ENCODE peak calls at places on chromosomes 5 and 9, in four cellular contexts. H is GM12878, E is H1, R is K562. Y is an unnamed sample.

GRCh38 chr9:136514022-136514714 is 31.3 kb upstream of the SEC16A start:
- DNase-seq in E (no peak), H (no peak), R (no peak), Y (no peak)

GRCh38 chr5:96370981-96371380 is 62.1 kb downstream of the PCSK1 start:
- DNase-seq in R (no peak), E (no peak), H (no peak), Y (no peak)

GRCh38 chr9:70080481-70081119 is 37.0 kb downstream of the MAMDC2 start:
- DNase-seq in H (no peak), E (no peak), R (no peak), Y (no peak)

GRCh38 chr9:136339958-136340310 is 12.6 kb downstream of the GPSM1 start:
- DNase-seq in E (no peak), H (no peak), R (no peak), Y (no peak)

GRCh38 chr9:107218834-107219485 is 64.1 kb upstream of the RAD23B start:
- DNase-seq in H (peak), R (no peak), E (no peak), Y (no peak)

GRCh38 chr5:67028981-67029380 is 167.6 kb downstream of the CD180 start:
- DNase-seq in R (no peak), E (no peak), H (no peak), Y (no peak)

GRCh38 chr9:78958887-78959286 is 612.9 kb upstream of the TLE4 start:
- DNase-seq in H (no peak), R (no peak), E (no peak), Y (peak)

GRCh38 chr5:57889558-57889957 is 406.9 kb upstream of the ACTBL2 start:
- DNase-seq in E (no peak), R (no peak), H (no peak), Y (peak)

GRCh38 chr5:102910240-102911226 is 155.4 kb downstream of the PAM start:
- DNase-seq in R (no peak), E (no peak), H (no peak), Y (peak)

GRCh38 chr9:21995652-21996275 is 1.2 kb downstream of the CDKN2B-AS1 start:
- DNase-seq in E (peak), H (no peak), R (no peak), Y (no peak)

GRCh38 chr9:127853312-127854168 is 918 bp downstream of the ENG start:
- DNase-seq in H (no peak), E (no peak), R (no peak), Y (no peak)

GRCh38 chr5:77177576-77177975 is 32.9 kb upstream of the PDE8B start:
- DNase-seq in R (no peak), H (no peak), E (no peak), Y (no peak)

GRCh38 chr9:93946338-93946712 is 8.8 kb downstream of the BARX1 start:
- DNase-seq in H (no peak), R (no peak), E (no peak), Y (no peak)

GRCh38 chr5:53381-54174 is 38.4 kb upstream of the PLEKHG4B start:
- DNase-seq in R (peak), H (no peak), E (peak), Y (no peak)

DNA sequence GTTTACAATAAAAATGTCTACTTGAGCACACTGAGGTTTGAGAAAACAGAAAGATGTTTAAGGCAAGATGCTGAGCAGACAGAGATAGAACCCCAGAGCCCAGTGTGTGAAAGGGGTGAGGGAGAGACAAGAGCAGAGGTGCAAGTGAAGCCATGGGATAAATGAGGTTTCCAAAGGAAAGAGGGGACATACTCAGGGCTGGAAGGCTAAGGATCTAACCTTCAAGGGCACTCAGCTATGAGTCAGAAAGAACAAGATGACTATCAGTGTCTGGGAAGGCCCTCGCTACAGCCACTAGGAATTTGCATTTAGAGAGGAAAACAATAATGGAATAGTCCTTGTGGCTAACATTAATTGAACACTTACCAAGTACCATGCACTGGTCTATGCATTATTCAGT is 113.7 kb downstream of the HTR4 start:
- DNase-seq in R (no peak), H (no peak), E (no peak), Y (no peak)
- TF ChIP-seq EGR1 in R (no peak), H (no peak), E (no peak), Y (no peak)

GRCh38 chr9:104278929-104279500 is 184.9 kb downstream of the SMC2 start:
- DNase-seq in R (no peak), H (no peak), E (no peak), Y (no peak)

GRCh38 chr9:104280711-104281110 is 186.6 kb downstream of the SMC2 start:
- DNase-seq in H (no peak), E (no peak), R (no peak), Y (no peak)

GRCh38 chr9:104280216-104280585 is 186.1 kb downstream of the SMC2 start:
- DNase-seq in R (no peak), E (no peak), H (no peak), Y (no peak)

GRCh38 chr9:104276709-104277245 is 182.7 kb downstream of the SMC2 start:
- DNase-seq in R (no peak), E (no peak), H (no peak), Y (no peak)

GRCh38 chr9:104279535-104280215 is 185.6 kb downstream of the SMC2 start:
- DNase-seq in R (no peak), H (no peak), E (no peak), Y (no peak)
- TF ChIP-seq EGR1 in R (no peak), H (no peak), E (no peak), Y (no peak)

DNA sequence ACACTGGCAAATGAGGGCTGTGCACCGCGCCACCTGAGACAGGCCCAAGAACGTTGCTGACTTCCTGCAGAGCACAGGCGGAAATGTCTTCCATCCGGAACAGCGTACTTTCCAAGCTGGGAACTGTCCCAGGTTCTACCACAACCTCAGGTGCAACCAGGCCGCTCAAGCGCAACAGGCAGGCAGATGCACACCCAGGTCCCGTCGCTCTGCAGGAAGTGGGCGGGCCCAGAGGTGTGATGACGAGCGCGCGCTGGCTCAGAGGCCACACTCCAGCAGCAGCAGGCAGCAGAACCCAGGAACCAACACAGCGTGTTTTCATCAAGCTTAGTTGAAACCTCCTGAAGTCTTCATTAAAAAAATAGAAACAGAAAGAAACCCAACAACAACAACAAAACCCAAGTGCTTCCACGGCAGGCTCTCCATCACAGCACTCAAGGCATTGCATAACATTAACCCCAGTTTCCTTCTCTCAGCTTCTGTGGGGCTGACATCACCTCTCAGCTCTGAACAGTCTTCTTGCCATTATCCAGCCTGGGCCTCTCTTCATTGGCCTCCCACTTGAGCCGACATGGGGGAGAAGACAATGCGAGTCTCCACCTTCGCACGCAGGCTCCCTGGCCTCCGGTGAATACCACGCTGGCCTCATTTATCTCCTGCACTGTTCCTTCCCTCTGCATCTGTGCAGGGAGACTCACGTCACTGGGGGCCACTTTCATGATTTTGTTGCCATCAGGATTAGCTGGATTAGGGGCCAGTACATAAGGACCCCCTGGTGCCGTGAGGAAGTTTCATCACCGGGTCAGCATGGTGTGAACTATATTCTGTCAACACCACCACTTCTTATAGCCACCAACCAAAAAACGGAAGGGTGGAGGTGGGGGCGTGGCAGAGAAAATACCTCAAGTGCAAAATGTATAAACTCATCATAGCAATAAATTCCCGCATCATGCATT is 22.1 kb downstream of the PTCH1 start:
- DNase-seq in H (peak), E (no peak), R (no peak), Y (no peak)
- TF ChIP-seq EGR1 in H (no peak), E (no peak), R (no peak), Y (no peak)

GRCh38 chr5:179834120-179834519 is 13.4 kb downstream of the SQSTM1 start:
- DNase-seq in H (no peak), E (no peak), R (no peak), Y (no peak)
- TF ChIP-seq EGR1 in H (no peak), E (no peak), R (no peak), Y (no peak)

DNA sequence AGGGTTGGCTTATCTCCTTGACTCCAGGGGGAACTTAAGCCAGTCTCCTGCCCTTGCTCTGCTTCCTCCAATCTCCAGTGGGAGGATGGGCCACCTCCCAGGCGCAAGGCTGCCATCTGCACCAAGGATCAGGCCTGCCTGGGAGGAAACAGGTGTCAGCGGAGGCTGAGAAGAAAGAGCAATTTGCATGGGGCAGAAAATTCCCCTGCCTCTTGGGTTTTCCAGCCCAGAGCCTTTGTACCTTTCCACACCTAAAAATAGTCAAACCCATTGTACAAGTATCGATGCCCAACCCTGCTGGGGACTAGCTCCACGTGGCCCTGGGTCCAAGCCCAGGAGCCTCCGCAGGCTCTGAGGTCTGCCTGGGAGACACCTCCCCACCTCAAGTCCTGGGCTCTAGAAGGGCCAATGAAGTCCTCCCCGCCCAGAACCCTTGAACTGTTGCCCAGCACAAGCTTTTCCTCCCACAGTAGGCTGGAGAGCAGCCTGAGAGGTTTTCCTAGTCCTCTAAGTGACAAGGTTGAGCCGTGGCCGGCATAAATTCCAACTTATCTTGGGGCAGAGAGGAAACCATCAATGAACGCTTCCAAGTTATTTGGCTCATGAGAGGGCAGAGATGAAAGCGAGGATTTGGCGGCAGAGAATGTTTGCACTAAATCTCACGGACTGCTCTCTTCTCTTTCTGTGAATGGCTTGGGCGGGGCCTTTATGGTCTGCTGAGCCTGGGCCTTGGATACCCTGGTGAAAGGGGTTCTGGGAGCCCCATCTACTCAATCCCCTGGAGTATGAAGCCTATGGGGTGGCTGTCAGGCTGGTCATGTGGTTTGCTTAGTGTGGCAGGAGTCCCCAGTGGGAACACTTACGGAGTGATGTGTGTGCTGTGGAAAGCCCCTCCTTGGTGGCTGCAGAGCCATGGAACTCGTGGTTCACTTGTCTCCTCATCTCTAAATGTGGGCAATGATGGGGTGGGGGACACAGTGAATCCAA is 15.6 kb downstream of the JADE2 start:
- DNase-seq in E (no peak), R (no peak), H (no peak), Y (no peak)
- TF ChIP-seq EGR1 in E (no peak), R (no peak), H (no peak), Y (no peak)

DNA sequence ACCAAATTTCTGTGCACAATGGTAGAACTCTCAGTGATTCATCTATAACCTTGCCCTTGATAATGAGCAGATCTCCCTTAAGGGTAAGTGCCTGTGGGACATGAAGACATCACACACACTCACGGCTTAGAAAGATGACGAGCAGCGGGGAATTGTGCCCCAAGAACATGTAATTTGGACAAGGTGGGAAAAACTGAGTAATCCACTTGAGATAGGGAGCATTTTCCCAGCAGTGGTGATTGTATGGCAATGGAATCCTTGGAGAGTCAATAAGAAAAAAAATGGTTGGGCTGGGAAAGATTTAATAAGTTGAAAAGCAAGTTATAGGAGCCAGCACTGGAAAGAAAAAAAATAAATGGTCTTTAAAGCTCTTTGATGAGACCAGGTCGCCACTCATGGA is 193.1 kb downstream of the GLIS3 start:
- DNase-seq in R (no peak), E (no peak), H (no peak), Y (no peak)
- TF ChIP-seq EGR1 in R (no peak), E (no peak), H (no peak), Y (no peak)

DNA sequence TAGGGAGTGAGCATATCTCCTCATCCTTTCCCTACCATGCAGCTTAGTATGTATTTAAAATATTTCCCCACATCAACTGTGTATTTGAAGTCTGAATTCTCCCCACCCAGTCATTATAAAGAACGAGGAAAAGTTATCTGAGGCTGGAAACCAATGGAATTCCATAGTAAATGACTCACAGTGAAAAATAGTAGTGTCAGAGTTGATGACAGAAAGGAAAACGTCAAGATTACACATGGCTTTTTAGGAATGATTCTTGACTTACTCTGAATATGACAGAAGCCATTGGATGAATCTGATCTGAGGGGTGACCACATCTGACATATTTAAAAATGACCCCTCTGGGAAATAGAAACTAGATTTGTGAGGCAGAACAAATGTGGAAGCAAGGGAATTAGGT is 1768.8 kb upstream of the CDH9 start:
- DNase-seq in H (no peak), R (no peak), E (no peak), Y (no peak)
- TF ChIP-seq EGR1 in H (no peak), R (no peak), E (no peak), Y (no peak)

DNA sequence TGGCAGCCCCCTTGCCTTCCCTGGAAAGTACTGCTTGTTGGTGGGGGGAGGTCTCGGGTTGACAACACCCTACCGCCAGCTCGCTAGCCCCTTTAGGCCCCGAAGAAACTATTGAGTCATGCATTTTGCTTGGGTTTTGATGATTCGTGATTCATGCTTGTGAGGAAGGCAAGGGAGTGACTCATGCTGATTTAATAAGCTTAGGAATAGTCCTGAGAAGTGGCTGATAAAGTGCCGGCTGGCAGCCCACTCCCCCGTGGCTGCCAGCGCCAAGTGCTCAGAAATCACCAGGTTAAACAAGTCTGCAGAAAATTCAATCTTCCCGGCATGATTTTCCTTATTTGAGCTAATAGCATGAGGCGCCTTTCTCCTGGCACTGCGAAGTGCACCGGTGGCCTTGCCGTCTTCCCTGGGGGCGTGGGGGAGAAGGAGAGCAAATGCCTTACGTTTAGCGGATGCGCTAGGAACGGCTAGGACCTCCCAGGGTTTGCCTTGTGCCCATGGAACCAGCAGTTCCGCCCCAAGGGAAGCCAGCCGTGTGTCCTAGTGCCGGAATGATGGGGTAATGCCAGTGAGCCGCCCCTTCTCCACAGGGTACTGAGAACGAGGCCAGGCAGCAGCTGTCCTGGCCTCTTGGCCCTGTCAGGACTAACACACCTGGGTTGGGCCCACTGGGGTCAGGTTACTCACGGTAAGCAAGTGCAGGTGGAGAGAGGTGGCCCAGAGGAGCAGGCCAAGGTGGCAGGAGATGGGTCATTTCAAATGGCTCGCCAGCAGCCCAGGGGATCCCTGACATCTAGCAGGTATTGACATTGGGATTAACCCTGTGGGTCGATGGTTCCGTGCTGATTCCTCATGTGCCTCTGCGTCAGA is 151.9 kb downstream of the MACROH2A1 start:
- DNase-seq in H (no peak), E (peak), R (peak), Y (peak)
- TF ChIP-seq EGR1 in H (no peak), E (no peak), R (peak), Y (no peak)

GRCh38 chr5:79573983-79574890 is 38.0 kb upstream of the TENT2 start:
- DNase-seq in E (no peak), R (no peak), H (no peak), Y (no peak)
- TF ChIP-seq EGR1 in E (no peak), R (no peak), H (no peak), Y (no peak)